ENCODE peak calls at places on chromosomes 1 and 21, in five cellular contexts. B, P, Q, T and C are unnamed samples.

GRCh38 chr1:2592672-2593071 is 6.1 kb downstream of the PRXL2B start:
- DNase-seq in B (no peak), P (no peak), Q (no peak), T (no peak), C (no peak)

GRCh38 chr1:100511773-100512172 is 26.2 kb upstream of the GPR88 start:
- DNase-seq in B (no peak), P (no peak), Q (no peak), T (no peak), C (no peak)

GRCh38 chr1:243294723-243295121 is 38.9 kb downstream of the SDCCAG8 start:
- DNase-seq in B (no peak), P (no peak), Q (no peak), T (no peak), C (no peak)

GRCh38 chr1:71565831-71566230 is 485.0 kb upstream of the ZRANB2 start:
- DNase-seq in B (no peak), P (no peak), Q (no peak), T (no peak), C (no peak)

GRCh38 chr1:8560611-8561544 is 243.0 kb downstream of the SLC45A1 start:
- DNase-seq in B (peak; percentile 70), P (no peak), Q (peak; percentile 7), T (no peak), C (peak; percentile 12)

GRCh38 chr1:245416771-245417170 is 262.0 kb downstream of the KIF26B start:
- DNase-seq in B (no peak), P (no peak), Q (no peak), T (no peak), C (no peak)

GRCh38 chr1:228366851-228367741 is 39.5 kb downstream of the TRIM11 start:
- DNase-seq in B (no peak), P (no peak), Q (no peak), T (no peak), C (no peak)

GRCh38 chr1:60952566-60953215 is 129.7 kb upstream of the NFIA start:
- DNase-seq in B (no peak), P (no peak), Q (no peak), T (no peak), C (no peak)

GRCh38 chr1:244665771-244666217 is 12.9 kb downstream of the DESI2 start:
- DNase-seq in B (peak; percentile 85), P (no peak), Q (no peak), T (no peak), C (no peak)

GRCh38 chr1:114750780-114751179 is 7.0 kb downstream of the CSDE1 start:
- DNase-seq in B (no peak), P (no peak), Q (no peak), T (no peak), C (no peak)

GRCh38 chr1:243745361-243745760 is 104.7 kb downstream of the AKT3 start:
- DNase-seq in B (no peak), P (no peak), Q (no peak), T (no peak), C (no peak)

GRCh38 chr1:31027693-31028526 is 37.6 kb downstream of the PUM1 start:
- DNase-seq in B (peak; percentile 71), P (no peak), Q (no peak), T (no peak), C (no peak)

GRCh38 chr1:245215071-245215470 is 60.3 kb downstream of the KIF26B start:
- DNase-seq in B (no peak), P (no peak), Q (no peak), T (no peak), C (no peak)

GRCh38 chr1:185244015-185244747 is 72.9 kb downstream of the IVNS1ABP start:
- DNase-seq in B (no peak), P (peak; percentile 71), Q (no peak), T (no peak), C (no peak)

GRCh38 chr21:44054710-44055109 is 42.6 kb downstream of the TRAPPC10 start:
- DNase-seq in B (no peak), P (no peak), Q (no peak), T (no peak), C (no peak)